ENCODE peak calls at places on chromosome 20, in seven cellular contexts. V, U, N, T, J, K and S are unnamed samples.

GRCh38 chr20:32920066-32920465 is 61.3 kb downstream of the EFCAB8 start:
- DNase-seq in U (no peak), N (no peak), T (no peak), K (no peak), V (no peak), J (no peak), S (no peak)

GRCh38 chr20:33515569-33516216 is 25.8 kb downstream of the CBFA2T2 start:
- DNase-seq in J (no peak), N (no peak), K (no peak), V (no peak), U (peak; percentile 21), T (no peak), S (no peak)

GRCh38 chr20:24502661-24503060 is 33.2 kb downstream of the SYNDIG1 start:
- DNase-seq in N (no peak), U (no peak), T (peak; percentile 47), J (no peak), K (no peak), V (no peak), S (no peak)

GRCh38 chr20:16145919-16146318 is 427.3 kb downstream of the KIF16B start:
- DNase-seq in N (no peak), V (no peak), T (no peak), K (no peak), J (no peak), U (no peak), S (no peak)

GRCh38 chr20:61055642-61056041 is 196.4 kb upstream of the CDH4 start:
- DNase-seq in V (no peak), U (no peak), K (peak; percentile 17), J (no peak), N (no peak), T (no peak), S (no peak)

GRCh38 chr20:20503788-20504528 is 136.1 kb downstream of the INSM1 start:
- DNase-seq in K (no peak), N (no peak), T (no peak), V (no peak), J (no peak), U (no peak), S (no peak)

GRCh38 chr20:31363295-31363694 is 5.1 kb upstream of the DEFB118 start:
- DNase-seq in J (no peak), K (no peak), V (no peak), U (no peak), N (no peak), T (no peak), S (no peak)

GRCh38 chr20:22379472-22379871 is 204.9 kb downstream of the FOXA2 start:
- DNase-seq in N (no peak), U (peak; percentile 45), V (no peak), T (no peak), K (no peak), J (no peak), S (no peak)

GRCh38 chr20:1434571-1435336 is 31.9 kb downstream of the NSFL1C start:
- DNase-seq in U (peak; percentile 89), J (no peak), N (no peak), V (no peak), K (no peak), T (no peak), S (peak; percentile 51)

GRCh38 chr20:33262658-33263065 is 20.4 kb upstream of the BPIFB1 start:
- DNase-seq in T (no peak), V (no peak), U (peak; percentile 56), J (no peak), K (no peak), N (no peak), S (no peak)

GRCh38 chr20:19212524-19213502 is at the start of gene SLC24A3:
- DNase-seq in V (peak; percentile 71), T (no peak), N (peak; percentile 93), K (peak; percentile 94), U (no peak), J (peak; percentile 92), S (peak; percentile 71)

GRCh38 chr20:17559338-17559737 is 10.5 kb upstream of the DSTN start:
- DNase-seq in U (no peak), N (no peak), K (no peak), V (no peak), J (no peak), T (no peak), S (no peak)

GRCh38 chr20:38673731-38674177 is 50.5 kb upstream of the SLC32A1 start:
- DNase-seq in J (no peak), N (no peak), V (no peak), K (no peak), T (no peak), U (peak; percentile 71), S (no peak)

GRCh38 chr20:11232249-11232648 is 558.5 kb upstream of the JAG1 start:
- DNase-seq in K (no peak), U (no peak), V (no peak), T (no peak), J (no peak), N (no peak), S (no peak)

GRCh38 chr20:15379897-15380296 is 1042.5 kb upstream of the FLRT3 start:
- DNase-seq in V (no peak), T (no peak), K (no peak), J (no peak), U (no peak), N (no peak), S (no peak)

GRCh38 chr20:20148774-20149173 is 96.4 kb downstream of the CFAP61 start:
- DNase-seq in U (no peak), N (no peak), T (no peak), J (no peak), K (no peak), V (no peak), S (no peak)

GRCh38 chr20:17625246-17626051 is 55.6 kb downstream of the DSTN start:
- DNase-seq in K (peak; percentile 59), T (no peak), U (no peak), V (no peak), J (peak; percentile 69), N (peak; percentile 59), S (no peak)

GRCh38 chr20:32289661-32290431 is 12.4 kb downstream of the KIF3B start:
- DNase-seq in J (peak; percentile 35), U (no peak), K (no peak), V (no peak), T (no peak), N (no peak), S (peak; percentile 68)

GRCh38 chr20:23641936-23642751 is 4.4 kb upstream of the CST3 start:
- DNase-seq in T (peak; percentile 86), V (no peak), K (no peak), J (no peak), U (no peak), N (peak; percentile 84), S (no peak)

GRCh38 chr20:54123587-54124180 is 50.1 kb downstream of the CYP24A1 start:
- DNase-seq in J (no peak), V (peak; percentile 91), N (no peak), U (no peak), K (no peak), T (peak; percentile 97), S (peak; percentile 79)

GRCh38 chr20:62643521-62644043 is 1.3 kb downstream of the SLCO4A1 start:
- DNase-seq in V (no peak), U (peak; percentile 18), T (no peak), N (no peak), J (no peak), K (no peak), S (no peak)

GRCh38 chr20:59729476-59729875 is 125.1 kb downstream of the PHACTR3 start:
- DNase-seq in T (no peak), K (no peak), N (no peak), V (no peak), J (no peak), U (no peak), S (no peak)

GRCh38 chr20:59159091-59159821 is 4.4 kb upstream of the ZNF831 start:
- DNase-seq in V (no peak), N (no peak), U (peak; percentile 18), J (no peak), K (no peak), T (peak; percentile 77), S (peak; percentile 35)

GRCh38 chr20:44651507-44652373 is at the start of gene ADA:
- DNase-seq in V (no peak), U (peak; percentile 66), J (peak; percentile 90), K (peak; percentile 95), T (no peak), N (peak; percentile 81), S (peak; percentile 79)

GRCh38 chr20:51500936-51501335 is 41.6 kb downstream of the NFATC2 start:
- DNase-seq in U (no peak), K (no peak), J (no peak), N (no peak), V (no peak), T (no peak), S (no peak)

GRCh38 chr20:44811150-44811685 is 872 bp upstream of the RIMS4 start:
- DNase-seq in K (peak; percentile 20), U (no peak), J (no peak), N (no peak), V (no peak), T (no peak), S (no peak)

GRCh38 chr20:3777726-3778629 is 3.3 kb downstream of the SPEF1 start:
- DNase-seq in J (peak; percentile 94), T (peak; percentile 86), N (peak; percentile 90), U (no peak), K (peak; percentile 92), V (peak; percentile 55), S (peak; percentile 69)

DNA sequence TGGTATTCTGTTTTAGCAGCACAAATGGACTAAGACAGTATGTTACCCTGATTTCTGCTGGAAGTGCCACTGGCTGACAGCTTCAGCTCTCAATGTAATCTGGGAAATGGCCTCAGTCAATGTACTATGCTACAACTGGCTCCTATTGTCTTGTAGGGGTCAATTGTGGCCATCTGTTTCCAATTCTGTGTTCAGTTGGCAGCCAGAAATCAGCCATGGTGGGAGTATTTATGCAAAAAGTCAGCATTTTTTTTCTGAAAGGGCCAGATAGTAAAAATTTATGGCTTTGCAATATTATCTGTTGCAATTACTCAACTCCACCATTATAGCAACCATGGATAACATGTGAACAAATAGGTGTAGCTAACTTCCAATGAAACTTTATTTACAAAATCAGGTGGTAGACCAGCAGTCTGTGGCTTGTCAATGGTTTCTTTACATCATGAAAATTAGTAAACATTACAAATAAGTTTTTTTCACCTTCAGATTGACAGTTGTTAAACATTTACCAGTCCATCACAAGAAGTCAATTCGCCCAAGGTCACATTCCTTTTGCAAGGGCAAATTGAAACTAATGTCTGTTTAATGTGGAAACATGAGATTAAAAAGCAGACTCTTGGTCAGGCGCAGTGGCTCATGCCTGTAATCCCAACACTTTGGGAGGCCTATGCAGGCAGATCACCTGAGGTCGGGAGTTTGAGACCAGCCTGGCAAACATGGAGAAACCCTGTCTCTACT is 58.3 kb upstream of the TSHZ2 start:
- DNase-seq in N (no peak), U (no peak), K (no peak), J (no peak), V (no peak), T (no peak), S (no peak)
- TF ChIP-seq POLR2A in N (no peak), U (no peak), K (no peak), J (no peak), V (no peak), T (no peak), S (no peak)

GRCh38 chr20:34720266-34720665 is 16.1 kb downstream of the TP53INP2 start:
- DNase-seq in J (no peak), U (no peak), T (no peak), V (no peak), N (no peak), K (no peak), S (no peak)
- TF ChIP-seq POLR2AphosphoS5 in J (no peak), U (no peak), T (no peak), V (no peak), N (no peak), K (no peak), S (no peak)

GRCh38 chr20:407953-408842 is at the start of gene RBCK1:
- DNase-seq in N (peak; percentile 93), K (peak; percentile 94), U (peak; percentile 85), T (peak; percentile 92), V (peak; percentile 70), J (peak; percentile 97), S (peak; percentile 89)
- TF ChIP-seq POLR2A in N (no peak), K (no peak), U (peak; percentile 61), T (no peak), V (peak; percentile 31), J (no peak), S (peak; percentile 53)

GRCh38 chr20:57395111-57395959 is 4.1 kb downstream of the RBM38 start:
- DNase-seq in K (peak; percentile 86), N (peak; percentile 93), J (peak; percentile 89), T (no peak), V (peak; percentile 62), U (no peak), S (peak; percentile 38)
- TF ChIP-seq POLR2AphosphoS5 in K (no peak), N (peak; percentile 48), J (peak; percentile 78), T (peak; percentile 54), V (no peak), U (no peak), S (peak; percentile 21)